ENCODE peak calls at places on chromosomes 5 and 9, in nine cellular contexts. S is neural progenitor cell; U is endothelial cell of umbilical vein; Z is CD4-positive, alpha-beta memory T cell; D is heart right ventricle; L is SJSA1; X is substantia nigra; R is pancreas; O is adrenal gland. W is an unnamed sample.

GRCh38 chr9:123255718-123256117 is 12.7 kb downstream of the STRBP start:
- DNase-seq in S (no peak), U (no peak), Z (no peak), D (no peak), L (no peak), X (no peak), R (no peak), O (no peak), W (no peak)

GRCh38 chr5:16791036-16791705 is 144.9 kb downstream of the MYO10 start:
- DNase-seq in S (peak; percentile 59), U (peak; percentile 79), Z (peak; percentile 23), D (no peak), L (peak; percentile 60), X (no peak), R (peak; percentile 33), O (no peak), W (no peak)

GRCh38 chr9:121281614-121282291 is 13.8 kb downstream of the GSN start:
- DNase-seq in S (no peak), U (peak; percentile 68), Z (no peak), D (peak; percentile 90), L (no peak), X (peak; percentile 34), R (peak; percentile 95), O (peak; percentile 90), W (peak; percentile 85)

GRCh38 chr9:76180541-76180940 is 213.7 kb downstream of the RFK start:
- DNase-seq in S (peak; percentile 15), U (no peak), Z (no peak), D (no peak), L (peak; percentile 46), X (no peak), R (no peak), O (no peak), W (no peak)

GRCh38 chr5:90547072-90547536 is 11.5 kb upstream of the ADGRV1 start:
- DNase-seq in S (no peak), U (no peak), Z (no peak), D (no peak), L (peak; percentile 52), X (no peak), R (no peak), O (no peak), W (no peak)

GRCh38 chr5:177477701-177478477 is 4.5 kb upstream of the DBN1 start:
- DNase-seq in S (no peak), U (no peak), Z (no peak), D (no peak), L (no peak), X (no peak), R (no peak), O (no peak), W (no peak)

GRCh38 chr9:125805057-125805456 is 57.9 kb downstream of the PBX3 start:
- DNase-seq in S (no peak), U (no peak), Z (no peak), D (no peak), L (no peak), X (no peak), R (no peak), O (no peak), W (no peak)

GRCh38 chr5:112366987-112367386 is 52.1 kb downstream of the EPB41L4A start:
- DNase-seq in S (peak; percentile 39), U (no peak), Z (no peak), D (no peak), L (no peak), X (no peak), R (no peak), O (no peak), W (no peak)

GRCh38 chr9:33818167-33818831 is 1.3 kb downstream of the UBE2R2 start:
- DNase-seq in S (no peak), U (no peak), Z (no peak), D (peak; percentile 61), L (peak; percentile 3), X (peak; percentile 41), R (peak; percentile 54), O (peak; percentile 54), W (no peak)

GRCh38 chr9:121463026-121463827 is 36.4 kb downstream of the GGTA1 start:
- DNase-seq in S (peak; percentile 75), U (peak; percentile 54), Z (no peak), D (peak; percentile 72), L (no peak), X (peak; percentile 17), R (peak; percentile 33), O (peak; percentile 59), W (no peak)

GRCh38 chr5:172496671-172497371 is 42.5 kb upstream of the SH3PXD2B start:
- DNase-seq in S (no peak), U (peak; percentile 43), Z (no peak), D (peak; percentile 66), L (peak; percentile 23), X (peak; percentile 53), R (no peak), O (peak; percentile 62), W (no peak)

GRCh38 chr5:122237906-122238305 is 74.1 kb upstream of the SNCAIP start:
- DNase-seq in S (no peak), U (no peak), Z (no peak), D (no peak), L (no peak), X (no peak), R (no peak), O (no peak), W (no peak)

GRCh38 chr9:134485653-134486052 is 155.9 kb upstream of the COL5A1 start:
- DNase-seq in S (no peak), U (no peak), Z (no peak), D (no peak), L (no peak), X (no peak), R (no peak), O (no peak), W (peak; percentile 3)

GRCh38 chr9:14945351-14945750 is 35.1 kb upstream of the FREM1 start:
- DNase-seq in S (no peak), U (no peak), Z (no peak), D (no peak), L (no peak), X (no peak), R (no peak), O (no peak), W (no peak)

GRCh38 chr5:176514244-176514918 is 22.8 kb downstream of the RNF44 start:
- DNase-seq in S (no peak), U (no peak), Z (no peak), D (no peak), L (no peak), X (no peak), R (no peak), O (no peak), W (no peak)

GRCh38 chr5:91419571-91420537 is 36.7 kb upstream of the ARRDC3 start:
- DNase-seq in S (peak; percentile 72), U (peak; percentile 77), Z (peak; percentile 62), D (peak; percentile 17), L (peak; percentile 31), X (peak; percentile 20), R (peak; percentile 63), O (peak; percentile 65), W (peak; percentile 10)

GRCh38 chr9:98057095-98057799 is 715 bp downstream of the NANS start:
- DNase-seq in S (peak; percentile 4), U (peak; percentile 46), Z (no peak), D (no peak), L (no peak), X (peak; percentile 52), R (no peak), O (no peak), W (no peak)

GRCh38 chr9:128696923-128697707 is 5.2 kb upstream of the PKN3 start:
- DNase-seq in S (no peak), U (no peak), Z (no peak), D (no peak), L (no peak), X (no peak), R (no peak), O (no peak), W (no peak)
- H3K27ac ChIP-seq in S (peak overlapping the region; percentile 47), U (no peak overlapping the region), Z (no peak overlapping the region), D (no peak overlapping the region), L (no peak overlapping the region), X (no peak overlapping the region), R (no peak overlapping the region), O (no peak overlapping the region), W (no peak overlapping the region)

DNA sequence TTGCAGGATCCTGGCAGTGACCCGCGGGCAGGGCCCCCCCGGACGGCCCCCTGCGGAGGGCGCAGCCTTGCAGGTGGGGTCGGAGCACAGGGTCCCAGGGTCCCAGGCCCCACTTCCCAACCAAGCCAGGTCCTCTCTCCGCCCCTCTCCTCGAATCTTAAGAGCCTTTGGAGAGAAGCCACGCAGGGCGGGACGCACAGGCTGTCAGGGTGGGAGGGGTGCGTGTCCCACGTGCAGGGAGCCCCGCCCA is 18.4 kb upstream of the EGFL7 start:
- DNase-seq in S (no peak), U (peak; percentile 82), Z (no peak), D (no peak), L (no peak), X (no peak), R (peak; percentile 79), O (peak; percentile 91), W (peak; percentile 74)
- H3K27ac ChIP-seq in S (no peak overlapping the region), U (peak overlapping the region; percentile 98), Z (no peak overlapping the region), D (peak overlapping the region; percentile 97), L (no peak overlapping the region), X (no peak overlapping the region), R (no peak overlapping the region), O (peak overlapping the region; percentile 73), W (peak overlapping the region; percentile 25)

DNA sequence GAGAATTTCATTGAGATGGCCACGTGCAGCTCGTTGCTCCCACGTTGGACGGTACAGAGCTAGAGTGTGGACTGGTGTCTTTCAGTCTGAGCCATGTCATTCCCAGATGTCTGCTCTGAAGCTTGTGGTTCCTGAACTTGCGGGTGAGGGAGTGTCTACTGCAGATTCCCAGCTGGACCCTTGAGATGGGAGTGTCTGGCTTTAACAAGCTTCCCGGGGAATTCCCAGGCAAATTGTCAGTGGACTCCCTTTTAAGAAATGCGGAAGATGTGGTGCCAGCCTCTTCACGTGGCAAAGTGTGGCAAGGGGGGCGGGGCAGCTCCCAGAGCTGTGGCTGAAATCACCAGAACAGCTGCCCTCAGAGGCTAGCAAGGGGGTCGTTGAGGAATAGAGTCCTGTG is 37.1 kb downstream of the PRRX2 start:
- DNase-seq in S (no peak), U (no peak), Z (no peak), D (no peak), L (peak; percentile 84), X (no peak), R (no peak), O (no peak), W (peak; percentile 37)
- H3K27ac ChIP-seq in S (no peak overlapping the region), U (no peak overlapping the region), Z (no peak overlapping the region), D (no peak overlapping the region), L (peak overlapping the region; percentile 69), X (no peak overlapping the region), R (no peak overlapping the region), O (no peak overlapping the region), W (no peak overlapping the region)

DNA sequence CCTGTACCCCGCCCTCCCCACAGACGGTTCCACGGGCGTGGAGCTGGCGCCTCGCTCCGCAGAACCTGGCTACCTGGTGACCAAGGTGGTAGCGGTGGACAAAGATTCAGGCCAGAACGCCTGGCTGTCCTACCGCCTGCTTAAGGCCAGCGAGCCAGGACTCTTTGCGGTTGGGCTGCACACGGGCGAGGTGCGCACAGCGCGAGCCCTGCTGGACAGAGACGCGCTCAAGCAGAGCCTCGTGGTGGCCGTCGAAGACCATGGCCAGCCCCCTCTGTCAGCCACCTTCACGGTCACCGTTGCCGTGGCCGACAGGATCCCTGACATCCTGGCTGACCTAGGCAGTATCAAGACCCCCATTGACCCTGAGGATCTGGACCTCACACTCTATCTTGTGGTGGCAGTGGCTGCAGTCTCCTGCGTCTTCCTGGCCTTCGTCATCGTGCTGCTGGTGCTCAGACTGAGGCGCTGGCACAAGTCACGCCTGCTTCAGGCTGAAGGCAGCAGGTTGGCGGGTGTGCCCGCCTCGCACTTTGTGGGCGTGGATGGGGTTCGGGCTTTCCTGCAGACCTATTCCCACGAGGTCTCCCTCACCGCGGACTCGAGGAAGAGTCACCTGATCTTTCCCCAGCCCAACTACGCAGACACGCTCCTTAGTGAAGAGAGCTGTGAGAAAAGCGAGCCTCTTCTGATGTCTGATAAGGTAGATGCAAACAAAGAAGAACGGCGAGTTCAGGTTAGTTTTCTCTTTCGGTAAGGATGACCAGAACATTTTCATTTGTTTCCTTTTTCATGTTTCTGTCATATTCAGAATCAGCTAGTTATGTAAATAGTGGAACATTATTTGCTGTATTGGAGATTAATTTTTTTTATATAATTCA is 2.3 kb downstream of the PCDHGA5 start:
- DNase-seq in S (no peak), U (no peak), Z (no peak), D (no peak), L (no peak), X (no peak), R (no peak), O (no peak), W (no peak)
- H3K27ac ChIP-seq in S (no peak overlapping the region), U (no peak overlapping the region), Z (no peak overlapping the region), D (no peak overlapping the region), L (no peak overlapping the region), X (no peak overlapping the region), R (no peak overlapping the region), O (no peak overlapping the region), W (no peak overlapping the region)